ENCODE peak calls at places on chromosomes 16 and 17, in four cellular contexts. One of them, this sample, is unnamed.

GRCh38 chr16:75591001-75591852 is 25.0 kb downstream of the GABARAPL2 start:
- DNase-seq in CD8-positive, alpha-beta memory T cell: no peak
- DNase-seq in RPMI8226: no peak
- DNase-seq in prostate gland: peak
- DNase-seq in this sample: peak

GRCh38 chr17:77728022-77728671 is 230.4 kb upstream of the TNRC6C start:
- DNase-seq in RPMI8226: peak
- DNase-seq in prostate gland: no peak
- DNase-seq in CD8-positive, alpha-beta memory T cell: no peak
- DNase-seq in this sample: no peak

GRCh38 chr16:67198238-67198734 is 645 bp upstream of the ELMO3 start:
- DNase-seq in RPMI8226: no peak
- DNase-seq in prostate gland: peak
- DNase-seq in CD8-positive, alpha-beta memory T cell: no peak
- DNase-seq in this sample: peak

GRCh38 chr17:77935121-77935571 is 23.4 kb upstream of the TNRC6C start:
- DNase-seq in CD8-positive, alpha-beta memory T cell: no peak
- DNase-seq in RPMI8226: no peak
- DNase-seq in prostate gland: no peak
- DNase-seq in this sample: no peak

GRCh38 chr16:87956771-87957279 is 5.6 kb downstream of the BANP start:
- DNase-seq in CD8-positive, alpha-beta memory T cell: no peak
- DNase-seq in prostate gland: no peak
- DNase-seq in RPMI8226: peak
- DNase-seq in this sample: no peak

GRCh38 chr17:77959926-77960521 is 1.5 kb downstream of the TNRC6C start:
- DNase-seq in RPMI8226: no peak
- DNase-seq in prostate gland: no peak
- DNase-seq in CD8-positive, alpha-beta memory T cell: peak
- DNase-seq in this sample: no peak

GRCh38 chr17:68497885-68498319 is 14.3 kb upstream of the PRKAR1A start:
- DNase-seq in prostate gland: no peak
- DNase-seq in CD8-positive, alpha-beta memory T cell: no peak
- DNase-seq in RPMI8226: peak
- DNase-seq in this sample: no peak

GRCh38 chr16:62891-63290 is 9.3 kb downstream of the SNRNP25 start:
- DNase-seq in CD8-positive, alpha-beta memory T cell: no peak
- DNase-seq in prostate gland: no peak
- DNase-seq in RPMI8226: no peak
- DNase-seq in this sample: no peak

GRCh38 chr16:3597676-3598075 is 13.7 kb downstream of the SLX4 start:
- DNase-seq in CD8-positive, alpha-beta memory T cell: no peak
- DNase-seq in prostate gland: no peak
- DNase-seq in RPMI8226: no peak
- DNase-seq in this sample: no peak

GRCh38 chr17:17241656-17242055 is 4.7 kb upstream of the FLCN start:
- DNase-seq in prostate gland: no peak
- DNase-seq in RPMI8226: no peak
- DNase-seq in CD8-positive, alpha-beta memory T cell: no peak
- DNase-seq in this sample: no peak

GRCh38 chr16:49608095-49608494 is 234.5 kb downstream of the C16orf78 start:
- DNase-seq in RPMI8226: no peak
- DNase-seq in prostate gland: no peak
- DNase-seq in CD8-positive, alpha-beta memory T cell: no peak
- DNase-seq in this sample: no peak

GRCh38 chr17:28743243-28744103 is at the start of gene TRAF4:
- DNase-seq in prostate gland: peak
- DNase-seq in CD8-positive, alpha-beta memory T cell: peak
- DNase-seq in RPMI8226: peak
- DNase-seq in this sample: peak

GRCh38 chr17:80826346-80826954 is 165.2 kb upstream of the CHMP6 start:
- DNase-seq in CD8-positive, alpha-beta memory T cell: no peak
- DNase-seq in prostate gland: no peak
- DNase-seq in RPMI8226: no peak
- DNase-seq in this sample: no peak

GRCh38 chr17:2947588-2947950 is 115.8 kb downstream of the OR1D5 start:
- DNase-seq in prostate gland: no peak
- DNase-seq in RPMI8226: no peak
- DNase-seq in CD8-positive, alpha-beta memory T cell: no peak
- DNase-seq in this sample: no peak